ENCODE peak calls at places on chromosomes 7 and 10, in five cellular contexts. One of them, this sample, is unnamed.

GRCh38 chr7:135773451-135773850 is 24.8 kb upstream of the FAM180A start:
- DNase-seq in ascending aorta: peak; percentile 35
- DNase-seq in hepatocyte: peak; percentile 32
- DNase-seq in psoas muscle: no peak
- DNase-seq in kidney: no peak
- DNase-seq in this sample: no peak

GRCh38 chr7:91266931-91267557 is 2.8 kb downstream of the FZD1 start:
- DNase-seq in ascending aorta: no peak
- DNase-seq in hepatocyte: no peak
- DNase-seq in kidney: peak; percentile 69
- DNase-seq in psoas muscle: no peak
- DNase-seq in this sample: no peak

GRCh38 chr10:128952856-128953255 is 514.2 kb upstream of the MGMT start:
- DNase-seq in kidney: no peak
- DNase-seq in ascending aorta: no peak
- DNase-seq in hepatocyte: no peak
- DNase-seq in psoas muscle: no peak
- DNase-seq in this sample: no peak

GRCh38 chr7:101172854-101173751 is 7.0 kb downstream of the NAT16 start:
- DNase-seq in psoas muscle: peak; percentile 70
- DNase-seq in ascending aorta: peak; percentile 82
- DNase-seq in hepatocyte: peak; percentile 46
- DNase-seq in kidney: peak; percentile 89
- DNase-seq in this sample: peak; percentile 84

GRCh38 chr10:125840955-125841354 is 17.6 kb downstream of the BCCIP start:
- DNase-seq in hepatocyte: no peak
- DNase-seq in psoas muscle: no peak
- DNase-seq in kidney: no peak
- DNase-seq in ascending aorta: no peak
- DNase-seq in this sample: no peak

GRCh38 chr10:88702848-88703597 is 3.0 kb upstream of the LIPK start:
- DNase-seq in hepatocyte: peak; percentile 80
- DNase-seq in ascending aorta: no peak
- DNase-seq in psoas muscle: no peak
- DNase-seq in kidney: no peak
- DNase-seq in this sample: peak; percentile 68

GRCh38 chr7:140591178-140591902 is 49.3 kb downstream of the DENND2A start:
- DNase-seq in psoas muscle: no peak
- DNase-seq in ascending aorta: no peak
- DNase-seq in kidney: no peak
- DNase-seq in hepatocyte: no peak
- DNase-seq in this sample: no peak

GRCh38 chr7:32531402-32531801 is 36.1 kb downstream of the AVL9 start:
- DNase-seq in hepatocyte: no peak
- DNase-seq in ascending aorta: no peak
- DNase-seq in kidney: no peak
- DNase-seq in psoas muscle: no peak
- DNase-seq in this sample: no peak

GRCh38 chr7:129670636-129671035 is 59.1 kb downstream of the NRF1 start:
- DNase-seq in kidney: no peak
- DNase-seq in psoas muscle: no peak
- DNase-seq in ascending aorta: no peak
- DNase-seq in hepatocyte: no peak
- DNase-seq in this sample: no peak

GRCh38 chr7:155635817-155636216 is 8.6 kb upstream of the RBM33 start:
- DNase-seq in ascending aorta: no peak
- DNase-seq in kidney: no peak
- DNase-seq in hepatocyte: no peak
- DNase-seq in psoas muscle: no peak
- DNase-seq in this sample: no peak

GRCh38 chr7:139902436-139903102 is 73.5 kb downstream of the TBXAS1 start:
- DNase-seq in psoas muscle: no peak
- DNase-seq in hepatocyte: no peak
- DNase-seq in ascending aorta: no peak
- DNase-seq in kidney: no peak
- DNase-seq in this sample: no peak

GRCh38 chr7:107967420-107967819 is 35.5 kb downstream of the LAMB1 start:
- DNase-seq in kidney: no peak
- DNase-seq in hepatocyte: no peak
- DNase-seq in psoas muscle: no peak
- DNase-seq in ascending aorta: no peak
- DNase-seq in this sample: no peak

GRCh38 chr7:35467456-35467978 is 213.6 kb upstream of the TBX20 start:
- DNase-seq in kidney: no peak
- DNase-seq in hepatocyte: no peak
- DNase-seq in ascending aorta: no peak
- DNase-seq in psoas muscle: no peak
- DNase-seq in this sample: no peak

GRCh38 chr7:100852048-100852872 is at the start of gene SLC12A9:
- DNase-seq in ascending aorta: peak; percentile 93
- DNase-seq in psoas muscle: peak; percentile 92
- DNase-seq in kidney: peak; percentile 97
- DNase-seq in hepatocyte: peak; percentile 95
- DNase-seq in this sample: peak; percentile 87

GRCh38 chr10:132554991-132555647 is 17.5 kb downstream of the INPP5A start:
- DNase-seq in ascending aorta: no peak
- DNase-seq in psoas muscle: no peak
- DNase-seq in hepatocyte: no peak
- DNase-seq in kidney: peak; percentile 80
- DNase-seq in this sample: no peak

GRCh38 chr10:88793747-88794299 is 8.7 kb upstream of the LIPM start:
- DNase-seq in ascending aorta: no peak
- DNase-seq in psoas muscle: no peak
- DNase-seq in kidney: no peak
- DNase-seq in hepatocyte: no peak
- DNase-seq in this sample: no peak

GRCh38 chr7:23232966-23233365 is 13.6 kb upstream of the GPNMB start:
- DNase-seq in kidney: no peak
- DNase-seq in hepatocyte: no peak
- DNase-seq in psoas muscle: no peak
- DNase-seq in ascending aorta: no peak
- DNase-seq in this sample: no peak

GRCh38 chr7:106094780-106095179 is 17.3 kb downstream of the SYPL1 start:
- DNase-seq in hepatocyte: no peak
- DNase-seq in kidney: no peak
- DNase-seq in ascending aorta: no peak
- DNase-seq in psoas muscle: no peak
- DNase-seq in this sample: no peak

GRCh38 chr7:47573758-47574472 is 8.0 kb downstream of the TNS3 start:
- DNase-seq in hepatocyte: peak; percentile 69
- DNase-seq in kidney: no peak
- DNase-seq in ascending aorta: peak; percentile 80
- DNase-seq in psoas muscle: no peak
- DNase-seq in this sample: peak; percentile 80

GRCh38 chr7:11228515-11228914 is 254.8 kb downstream of the PHF14 start:
- DNase-seq in ascending aorta: no peak
- DNase-seq in kidney: peak; percentile 75
- DNase-seq in hepatocyte: no peak
- DNase-seq in psoas muscle: peak; percentile 40
- DNase-seq in this sample: no peak

GRCh38 chr7:50633414-50633710 is 68.2 kb upstream of the DDC start:
- DNase-seq in kidney: no peak
- DNase-seq in ascending aorta: no peak
- DNase-seq in psoas muscle: no peak
- DNase-seq in hepatocyte: no peak
- DNase-seq in this sample: no peak

GRCh38 chr10:58743466-58744115 is 230.9 kb downstream of the BICC1 start:
- DNase-seq in hepatocyte: peak; percentile 45
- DNase-seq in ascending aorta: no peak
- DNase-seq in kidney: no peak
- DNase-seq in psoas muscle: no peak
- DNase-seq in this sample: no peak

GRCh38 chr10:85542149-85542548 is 824.4 kb downstream of the GRID1 start:
- DNase-seq in ascending aorta: no peak
- DNase-seq in kidney: no peak
- DNase-seq in psoas muscle: no peak
- DNase-seq in hepatocyte: peak; percentile 72
- DNase-seq in this sample: no peak

GRCh38 chr7:112449353-112449752 is 907 bp upstream of the IFRD1 start:
- DNase-seq in kidney: no peak
- DNase-seq in hepatocyte: peak; percentile 84
- DNase-seq in psoas muscle: no peak
- DNase-seq in ascending aorta: no peak
- DNase-seq in this sample: peak; percentile 63

GRCh38 chr10:48444861-48445841 is 138.7 kb downstream of the MAPK8 start:
- DNase-seq in psoas muscle: no peak
- DNase-seq in ascending aorta: no peak
- DNase-seq in kidney: peak; percentile 70
- DNase-seq in hepatocyte: peak; percentile 10
- DNase-seq in this sample: peak; percentile 32

GRCh38 chr10:132129431-132129830 is 57.3 kb upstream of the DPYSL4 start:
- DNase-seq in hepatocyte: no peak
- DNase-seq in psoas muscle: peak; percentile 4
- DNase-seq in kidney: peak; percentile 28
- DNase-seq in ascending aorta: no peak
- DNase-seq in this sample: no peak

GRCh38 chr10:24376731-24377130 is 167.8 kb downstream of the KIAA1217 start:
- DNase-seq in kidney: no peak
- DNase-seq in psoas muscle: no peak
- DNase-seq in hepatocyte: no peak
- DNase-seq in ascending aorta: no peak
- DNase-seq in this sample: no peak

DNA sequence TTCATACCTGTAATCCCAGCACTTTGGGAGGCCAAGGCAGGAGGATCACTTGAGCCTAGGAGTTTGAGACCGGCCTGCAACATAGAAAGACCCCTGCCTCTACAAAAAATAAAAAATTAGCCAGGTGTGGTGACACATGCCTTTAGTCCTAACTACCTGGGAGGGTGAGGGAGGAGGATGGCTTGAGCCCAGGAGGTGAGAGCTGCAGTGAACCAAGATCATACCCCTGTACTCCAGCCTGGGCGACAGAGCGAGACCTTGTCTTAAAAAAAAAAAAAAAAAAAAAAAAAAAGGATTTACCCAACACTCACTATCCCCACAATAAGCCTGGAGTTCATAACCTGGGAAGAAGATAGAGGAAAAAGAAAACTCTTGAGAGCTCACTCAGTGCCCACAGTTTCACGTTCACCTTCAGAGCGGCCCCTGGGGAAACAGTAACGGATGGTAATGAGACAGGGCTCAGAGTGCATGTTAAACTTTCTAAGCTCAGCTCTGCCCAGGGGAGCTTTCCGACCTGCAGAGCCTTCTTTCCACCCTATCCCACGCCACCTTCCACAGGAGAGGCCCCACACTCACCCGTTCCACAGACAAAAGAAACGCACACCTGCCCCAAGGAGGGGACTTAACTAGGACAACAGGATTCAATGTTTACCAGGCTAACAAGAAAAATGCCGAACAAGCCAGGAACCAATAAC is 259.8 kb upstream of the KLF14 start:
- DNase-seq in psoas muscle: no peak
- DNase-seq in ascending aorta: no peak
- DNase-seq in kidney: no peak
- DNase-seq in hepatocyte: no peak
- DNase-seq in this sample: no peak
- H3K4me1 ChIP-seq in psoas muscle: peaks cover 69% of the 10 kb centered on the region
- H3K4me1 ChIP-seq in ascending aorta: peaks cover 24% of the 10 kb centered on the region
- H3K4me1 ChIP-seq in kidney: peaks cover 47% of the 10 kb centered on the region
- H3K4me1 ChIP-seq in hepatocyte: peaks cover 31% of the 10 kb centered on the region
- H3K4me1 ChIP-seq in this sample: peaks cover 51% of the 10 kb centered on the region

GRCh38 chr7:54858008-54858692 is 99.1 kb upstream of the SEC61G start:
- DNase-seq in psoas muscle: no peak
- DNase-seq in ascending aorta: no peak
- DNase-seq in kidney: no peak
- DNase-seq in hepatocyte: no peak
- DNase-seq in this sample: no peak

GRCh38 chr7:54859545-54859944 is 100.5 kb upstream of the SEC61G start:
- DNase-seq in psoas muscle: no peak
- DNase-seq in ascending aorta: no peak
- DNase-seq in kidney: no peak
- DNase-seq in hepatocyte: no peak
- DNase-seq in this sample: no peak

GRCh38 chr7:54859066-54859465 is 100.1 kb upstream of the SEC61G start:
- DNase-seq in hepatocyte: no peak
- DNase-seq in ascending aorta: no peak
- DNase-seq in kidney: no peak
- DNase-seq in psoas muscle: no peak
- DNase-seq in this sample: no peak

GRCh38 chr7:54860003-54860775 is 101.2 kb upstream of the SEC61G start:
- DNase-seq in kidney: no peak
- DNase-seq in psoas muscle: no peak
- DNase-seq in ascending aorta: no peak
- DNase-seq in hepatocyte: no peak
- DNase-seq in this sample: no peak

GRCh38 chr7:54860843-54861242 is 101.8 kb upstream of the SEC61G start:
- DNase-seq in psoas muscle: no peak
- DNase-seq in hepatocyte: no peak
- DNase-seq in kidney: no peak
- DNase-seq in ascending aorta: no peak
- DNase-seq in this sample: no peak
- TF ChIP-seq CTCF in psoas muscle: no peak
- TF ChIP-seq CTCF in hepatocyte: no peak
- TF ChIP-seq CTCF in kidney: no peak
- TF ChIP-seq CTCF in ascending aorta: no peak
- TF ChIP-seq CTCF in this sample: no peak

DNA sequence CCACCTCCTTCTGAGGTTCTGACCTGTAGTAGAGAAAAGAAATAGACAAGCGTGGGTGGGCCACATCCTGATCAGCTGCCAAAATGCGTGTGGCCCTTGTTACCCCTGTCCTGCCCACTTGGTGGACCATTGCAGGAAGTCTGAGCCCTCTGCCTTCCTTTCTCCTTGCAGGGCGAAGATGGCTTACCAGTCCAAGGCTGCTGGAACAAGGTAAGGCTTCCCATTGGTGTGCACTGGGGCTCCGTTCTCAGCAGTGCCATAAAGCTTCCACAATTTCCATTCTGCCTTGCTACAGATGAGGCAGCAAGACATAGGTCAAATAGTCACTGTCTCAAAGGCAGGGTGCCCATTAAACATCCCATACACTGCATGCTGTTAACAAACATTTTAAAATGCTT is 95.8 kb upstream of the MACROH2A2 start:
- DNase-seq in hepatocyte: no peak
- DNase-seq in kidney: no peak
- DNase-seq in psoas muscle: no peak
- DNase-seq in ascending aorta: peak; percentile 19
- DNase-seq in this sample: no peak
- H3K4me1 ChIP-seq in hepatocyte: peaks cover 8% of the 10 kb centered on the region
- H3K4me1 ChIP-seq in kidney: no peaks in the 10 kb centered on the region
- H3K4me1 ChIP-seq in psoas muscle: no peaks in the 10 kb centered on the region
- H3K4me1 ChIP-seq in ascending aorta: no peaks in the 10 kb centered on the region
- H3K4me1 ChIP-seq in this sample: no peaks in the 10 kb centered on the region

GRCh38 chr7:19069842-19070241 is 47.6 kb downstream of the TWIST1 start:
- DNase-seq in hepatocyte: no peak
- DNase-seq in ascending aorta: no peak
- DNase-seq in psoas muscle: no peak
- DNase-seq in kidney: no peak
- DNase-seq in this sample: no peak

GRCh38 chr7:19062216-19062615 is 55.2 kb downstream of the TWIST1 start:
- DNase-seq in ascending aorta: no peak
- DNase-seq in psoas muscle: no peak
- DNase-seq in kidney: no peak
- DNase-seq in hepatocyte: no peak
- DNase-seq in this sample: no peak

GRCh38 chr7:19061331-19061730 is 56.1 kb downstream of the TWIST1 start:
- DNase-seq in ascending aorta: no peak
- DNase-seq in psoas muscle: no peak
- DNase-seq in hepatocyte: no peak
- DNase-seq in kidney: no peak
- DNase-seq in this sample: no peak

GRCh38 chr7:19060870-19061269 is 56.6 kb downstream of the TWIST1 start:
- DNase-seq in hepatocyte: no peak
- DNase-seq in kidney: no peak
- DNase-seq in ascending aorta: no peak
- DNase-seq in psoas muscle: no peak
- DNase-seq in this sample: no peak

GRCh38 chr7:19066109-19066508 is 51.3 kb downstream of the TWIST1 start:
- DNase-seq in hepatocyte: no peak
- DNase-seq in ascending aorta: no peak
- DNase-seq in kidney: no peak
- DNase-seq in psoas muscle: no peak
- DNase-seq in this sample: no peak
- TF ChIP-seq CTCF in hepatocyte: no peak
- TF ChIP-seq CTCF in ascending aorta: no peak
- TF ChIP-seq CTCF in kidney: no peak
- TF ChIP-seq CTCF in psoas muscle: no peak
- TF ChIP-seq CTCF in this sample: no peak